ENCODE peak calls at places on chromosomes 3 and 15, in nine cellular contexts. Y is smooth muscle cell of the brain vasculature; D is HS-27A; P is NCI-H1694; E is CD8-positive, alpha-beta memory T cell; I is NCI-H187 treated with DMSO at 0.1 percent for 48 hours; N is fibroblast of villous mesenchyme; M is right atrium auricular region; C is NCI-H1105 treated with DMSO at 0.1 percent for 48 hours. L is an unnamed sample.

GRCh38 chr15:101382544-101382943 is 87.5 kb upstream of the SNRPA1 start:
- DNase-seq in Y (no peak), D (no peak), P (no peak), E (no peak), I (no peak), N (no peak), M (no peak), C (no peak), L (no peak)

GRCh38 chr15:63490345-63491034 is 13.9 kb upstream of the USP3 start:
- DNase-seq in Y (no peak), D (no peak), P (no peak), E (no peak), I (no peak), N (no peak), M (no peak), C (no peak), L (no peak)

GRCh38 chr3:98333989-98334606 is 19.6 kb upstream of the OR5K4 start:
- DNase-seq in Y (no peak), D (no peak), P (no peak), E (no peak), I (no peak), N (peak; percentile 21), M (no peak), C (no peak), L (peak; percentile 70)

GRCh38 chr3:120276767-120277166 is 8.3 kb downstream of the GPR156 start:
- DNase-seq in Y (no peak), D (no peak), P (no peak), E (no peak), I (no peak), N (no peak), M (no peak), C (no peak), L (no peak)

GRCh38 chr3:38641461-38642110 is 7.9 kb downstream of the SCN5A start:
- DNase-seq in Y (no peak), D (no peak), P (no peak), E (no peak), I (no peak), N (no peak), M (no peak), C (no peak), L (no peak)

GRCh38 chr3:46861996-46862688 is 1.1 kb downstream of the MYL3 start:
- DNase-seq in Y (no peak), D (no peak), P (no peak), E (no peak), I (no peak), N (no peak), M (no peak), C (no peak), L (no peak)

GRCh38 chr3:158709666-158710083 is 22.6 kb downstream of the RARRES1 start:
- DNase-seq in Y (peak; percentile 74), D (peak; percentile 93), P (no peak), E (no peak), I (no peak), N (peak; percentile 95), M (peak; percentile 70), C (no peak), L (peak; percentile 98)

GRCh38 chr3:81395739-81396138 is 365.7 kb downstream of the GBE1 start:
- DNase-seq in Y (no peak), D (no peak), P (no peak), E (no peak), I (no peak), N (no peak), M (no peak), C (no peak), L (no peak)

GRCh38 chr15:57432141-57432701 is 55.9 kb downstream of the CGNL1 start:
- DNase-seq in Y (no peak), D (no peak), P (peak; percentile 81), E (no peak), I (no peak), N (peak; percentile 17), M (no peak), C (peak; percentile 92), L (no peak)

GRCh38 chr3:58566398-58567250 is 10.6 kb downstream of the FAM107A start:
- DNase-seq in Y (no peak), D (no peak), P (no peak), E (no peak), I (no peak), N (no peak), M (peak; percentile 40), C (no peak), L (no peak)

GRCh38 chr3:142098974-142099373 is 50.4 kb downstream of the TFDP2 start:
- DNase-seq in Y (no peak), D (no peak), P (no peak), E (no peak), I (no peak), N (no peak), M (no peak), C (no peak), L (no peak)

GRCh38 chr3:71430941-71431552 is 152.5 kb downstream of the FOXP1 start:
- DNase-seq in Y (no peak), D (no peak), P (no peak), E (no peak), I (peak; percentile 24), N (no peak), M (no peak), C (no peak), L (peak; percentile 29)

GRCh38 chr3:159726231-159726964 is 262.2 kb upstream of the IL12A start:
- DNase-seq in Y (no peak), D (no peak), P (no peak), E (no peak), I (no peak), N (peak; percentile 2), M (no peak), C (no peak), L (peak; percentile 54)

GRCh38 chr3:128362026-128362965 is 104.4 kb downstream of the DNAJB8 start:
- DNase-seq in Y (no peak), D (no peak), P (no peak), E (no peak), I (no peak), N (no peak), M (no peak), C (no peak), L (no peak)

GRCh38 chr3:196803891-196804468 is 63.7 kb upstream of the SENP5 start:
- DNase-seq in Y (no peak), D (no peak), P (no peak), E (peak; percentile 2), I (no peak), N (no peak), M (no peak), C (no peak), L (no peak)

GRCh38 chr3:114144909-114145688 is 33.8 kb downstream of the DRD3 start:
- DNase-seq in Y (peak; percentile 71), D (no peak), P (no peak), E (no peak), I (no peak), N (peak; percentile 59), M (no peak), C (no peak), L (peak; percentile 95)

GRCh38 chr3:78427303-78427702 is 1340.5 kb downstream of the ROBO1 start:
- DNase-seq in Y (no peak), D (no peak), P (no peak), E (no peak), I (no peak), N (peak; percentile 55), M (no peak), C (no peak), L (peak; percentile 2)

GRCh38 chr15:38818156-38818745 is 253.6 kb upstream of the RASGRP1 start:
- DNase-seq in Y (no peak), D (no peak), P (no peak), E (no peak), I (no peak), N (no peak), M (no peak), C (no peak), L (no peak)

GRCh38 chr3:23071758-23072157 is 131.4 kb upstream of the UBE2E2 start:
- DNase-seq in Y (no peak), D (no peak), P (no peak), E (no peak), I (no peak), N (no peak), M (no peak), C (no peak), L (no peak)

GRCh38 chr3:9098716-9099675 is 135.7 kb upstream of the RAD18 start:
- DNase-seq in Y (no peak), D (no peak), P (no peak), E (no peak), I (no peak), N (no peak), M (no peak), C (peak; percentile 4), L (no peak)

GRCh38 chr3:131218196-131218595 is 163.4 kb upstream of the NUDT16 start:
- DNase-seq in Y (peak; percentile 67), D (no peak), P (no peak), E (no peak), I (no peak), N (no peak), M (no peak), C (no peak), L (peak; percentile 94)

GRCh38 chr15:48330855-48331795 is at the start of gene DUT:
- DNase-seq in Y (no peak), D (peak; percentile 61), P (peak; percentile 27), E (peak; percentile 84), I (no peak), N (peak; percentile 85), M (peak; percentile 82), C (peak; percentile 53), L (peak; percentile 83)

GRCh38 chr15:88456733-88457132 is 10.5 kb downstream of the MRPL46 start:
- DNase-seq in Y (no peak), D (no peak), P (no peak), E (no peak), I (no peak), N (no peak), M (no peak), C (no peak), L (no peak)